ENCODE peak calls at places on chromosome 7, in four cellular contexts. Y, L, I and H are unnamed samples.

GRCh38 chr7:8418627-8419245 is 14.7 kb upstream of the NXPH1 start:
- DNase-seq in I (no peak), L (peak), Y (peak), H (peak)

GRCh38 chr7:4527988-4528641 is 154.0 kb upstream of the FOXK1 start:
- DNase-seq in I (no peak), Y (peak), L (no peak), H (no peak)

GRCh38 chr7:33774762-33775523 is 130.4 kb upstream of the BMPER start:
- DNase-seq in L (no peak), Y (no peak), I (no peak), H (peak)

GRCh38 chr7:192035-192649 is at the start of gene FAM20C:
- DNase-seq in L (peak), I (no peak), Y (no peak), H (no peak)

GRCh38 chr7:21944616-21945373 is 904 bp downstream of the CDCA7L start:
- DNase-seq in Y (no peak), I (no peak), L (peak), H (no peak)

GRCh38 chr7:7696458-7697119 is 21.8 kb downstream of the RPA3 start:
- DNase-seq in L (no peak), I (no peak), Y (no peak), H (no peak)

GRCh38 chr7:141844256-141844655 is 3.0 kb upstream of the PRSS37 start:
- DNase-seq in L (no peak), Y (no peak), I (no peak), H (no peak)

GRCh38 chr7:55469271-55469681 is 103.0 kb downstream of the VOPP1 start:
- DNase-seq in I (no peak), L (no peak), Y (no peak), H (no peak)

GRCh38 chr7:73894851-73895441 is 34.0 kb downstream of the TMEM270 start:
- DNase-seq in Y (no peak), I (no peak), L (peak), H (peak)

GRCh38 chr7:90678986-90679385 is 82.9 kb downstream of the CDK14 start:
- DNase-seq in L (no peak), Y (no peak), I (no peak), H (no peak)

GRCh38 chr7:143248781-143249354 is 14.4 kb upstream of the GSTK1 start:
- DNase-seq in I (no peak), L (no peak), Y (no peak), H (no peak)

GRCh38 chr7:76505168-76506080 is 4.9 kb upstream of the UPK3B start:
- DNase-seq in Y (no peak), I (no peak), L (no peak), H (no peak)

GRCh38 chr7:116455009-116455408 is 44.5 kb upstream of the CAV2 start:
- DNase-seq in I (no peak), Y (no peak), L (no peak), H (peak)

GRCh38 chr7:336810-337566 is 47.0 kb downstream of the FOXL3 start:
- DNase-seq in I (no peak), Y (no peak), L (no peak), H (no peak)

GRCh38 chr7:39353615-39354376 is 212.4 kb upstream of the YAE1 start:
- DNase-seq in L (no peak), I (no peak), Y (no peak), H (no peak)

GRCh38 chr7:11298220-11298619 is 324.5 kb downstream of the PHF14 start:
- DNase-seq in L (no peak), Y (no peak), I (no peak), H (no peak)

DNA sequence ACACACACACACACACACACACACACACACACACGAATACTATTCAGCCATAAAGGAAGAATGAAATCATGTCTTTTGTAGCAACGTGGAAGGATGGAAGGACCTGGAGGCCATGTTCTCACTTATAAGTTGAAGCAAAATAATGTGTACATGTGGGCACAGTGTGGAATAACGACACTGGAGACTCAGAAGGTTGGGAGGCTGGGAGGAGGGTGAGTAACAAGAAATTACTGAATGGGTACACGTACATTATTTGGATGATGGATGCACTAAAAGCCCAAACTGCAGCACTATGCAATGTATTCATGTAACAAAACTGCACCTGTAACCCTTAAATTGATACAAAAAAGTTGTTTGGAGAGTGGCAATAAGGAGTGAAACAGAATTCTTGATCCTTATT is 32.1 kb downstream of the KMT2C start:
- DNase-seq in L (no peak), Y (no peak), I (no peak), H (no peak)
- TF ChIP-seq CTCF in L (no peak), Y (no peak), I (no peak), H (no peak)

DNA sequence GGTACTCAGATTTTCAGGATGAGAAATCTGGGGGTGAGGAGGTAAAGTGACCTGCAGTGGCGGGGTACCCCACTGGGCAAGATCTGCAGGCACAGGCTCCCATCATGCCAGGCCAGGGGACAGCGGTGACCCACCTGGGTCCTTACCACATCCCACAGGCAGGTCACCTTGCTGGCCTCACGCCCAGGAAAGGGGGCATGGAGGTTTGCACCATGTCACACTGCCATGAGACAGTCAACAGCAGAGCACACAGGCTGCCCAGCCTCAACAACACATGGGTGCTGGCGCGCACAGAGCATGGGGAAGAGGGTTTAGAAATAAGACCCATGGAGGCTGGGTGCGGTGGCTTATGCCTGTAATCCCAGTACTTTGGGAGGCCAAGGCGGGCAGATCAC is 914 bp downstream of the PKD1L1 start:
- DNase-seq in I (no peak), Y (no peak), L (no peak), H (no peak)
- H3K4me3 ChIP-seq in I (no peak), Y (no peak), L (no peak), H (no peak)

DNA sequence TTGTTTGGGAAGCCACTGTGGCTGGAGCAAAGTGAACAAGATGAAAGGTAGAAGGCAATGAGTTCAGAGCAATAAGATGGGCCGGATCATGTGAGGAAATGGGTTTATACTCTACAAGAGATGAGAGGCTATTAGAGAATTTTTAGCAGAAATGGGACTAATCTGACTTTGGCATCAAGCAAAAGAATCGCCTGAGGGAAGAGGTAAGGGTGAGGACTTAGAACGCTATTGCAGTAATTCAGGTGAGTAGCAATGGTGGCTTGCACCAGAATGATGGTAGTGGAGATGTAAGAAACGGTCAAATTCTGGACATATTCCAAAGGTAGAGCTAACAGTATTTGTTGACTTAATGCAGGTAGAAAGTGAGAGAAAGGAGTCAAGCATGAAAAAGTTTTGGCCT is 29.5 kb upstream of the AKAP9 start:
- DNase-seq in L (no peak), I (no peak), Y (no peak), H (no peak)
- TF ChIP-seq CTCF in L (no peak), I (no peak), Y (no peak), H (no peak)

GRCh38 chr7:106774213-106774767 is 90.8 kb upstream of the PIK3CG start:
- DNase-seq in I (no peak), Y (no peak), L (no peak), H (no peak)

GRCh38 chr7:106774768-106775551 is 90.1 kb upstream of the PIK3CG start:
- DNase-seq in L (peak), I (no peak), Y (no peak), H (no peak)

GRCh38 chr7:106775975-106776607 is 89.0 kb upstream of the PIK3CG start:
- DNase-seq in Y (no peak), L (no peak), I (no peak), H (no peak)

GRCh38 chr7:106776618-106777347 is 88.3 kb upstream of the PIK3CG start:
- DNase-seq in I (no peak), L (no peak), Y (no peak), H (no peak)

GRCh38 chr7:106775552-106775936 is 89.5 kb upstream of the PIK3CG start:
- DNase-seq in I (no peak), L (peak), Y (peak), H (peak)
- H3K4me3 ChIP-seq in I (no peak), L (peak), Y (no peak), H (peak)

GRCh38 chr7:158009886-158010285 is 577.7 kb downstream of the PTPRN2 start:
- DNase-seq in I (no peak), L (no peak), Y (no peak), H (no peak)

GRCh38 chr7:158008267-158008666 is 579.4 kb downstream of the PTPRN2 start:
- DNase-seq in L (no peak), Y (no peak), I (no peak), H (no peak)

GRCh38 chr7:158011941-158012340 is 575.7 kb downstream of the PTPRN2 start:
- DNase-seq in Y (no peak), L (no peak), I (no peak), H (no peak)

GRCh38 chr7:158013085-158013668 is 574.4 kb downstream of the PTPRN2 start:
- DNase-seq in L (no peak), Y (no peak), I (no peak), H (no peak)

DNA sequence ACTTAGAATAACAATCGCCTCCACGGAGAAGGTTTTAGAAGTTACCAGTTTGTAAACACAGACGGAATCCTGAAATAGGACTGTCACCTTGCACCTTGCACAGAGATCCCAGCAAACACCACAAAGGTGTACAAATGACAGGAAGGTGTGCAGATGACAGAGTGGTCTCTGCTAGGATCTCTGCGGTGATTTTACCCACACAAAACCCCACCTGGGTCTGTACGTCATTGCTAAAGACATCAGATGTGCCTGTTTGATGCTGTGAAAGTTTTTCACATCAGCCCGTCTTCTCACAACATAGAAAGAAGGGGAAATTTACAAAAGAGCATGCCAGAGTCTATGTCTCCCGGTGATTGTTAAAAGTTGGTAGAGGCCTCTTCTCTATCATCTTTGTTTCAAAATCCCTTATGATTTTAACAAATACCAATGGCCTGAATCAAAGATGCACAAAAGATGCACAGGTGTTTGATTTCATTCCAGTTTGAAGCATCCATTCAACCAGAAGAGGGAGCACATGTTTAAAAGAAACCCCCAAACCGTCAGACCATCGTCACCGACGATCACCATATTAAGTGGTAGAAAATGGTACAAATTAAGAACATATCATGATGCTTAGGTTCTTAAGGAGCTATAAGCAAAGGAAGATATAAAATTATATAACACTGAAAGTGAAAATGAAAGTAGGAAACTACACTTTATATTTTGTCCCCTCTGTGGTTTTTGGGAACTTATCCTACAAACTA is 576.5 kb downstream of the PTPRN2 start:
- DNase-seq in L (no peak), I (no peak), Y (no peak), H (no peak)
- TF ChIP-seq CTCF in L (peak), I (no peak), Y (no peak), H (no peak)

GRCh38 chr7:130485734-130486113 is 6.2 kb upstream of the MEST start:
- DNase-seq in Y (no peak), L (no peak), I (no peak), H (no peak)
- H3K4me3 ChIP-seq in Y (no peak), L (peak), I (peak), H (no peak)

GRCh38 chr7:138161600-138162081 is 85.4 kb downstream of the AKR1D1 start:
- DNase-seq in L (peak), I (peak), Y (peak), H (peak)
- TF ChIP-seq CTCF in L (peak), I (peak), Y (peak), H (peak)

GRCh38 chr7:41695661-41696322 is 7.1 kb downstream of the INHBA start:
- DNase-seq in L (peak), Y (no peak), I (no peak), H (no peak)
- H3K4me3 ChIP-seq in L (no peak), Y (peak), I (no peak), H (peak)

DNA sequence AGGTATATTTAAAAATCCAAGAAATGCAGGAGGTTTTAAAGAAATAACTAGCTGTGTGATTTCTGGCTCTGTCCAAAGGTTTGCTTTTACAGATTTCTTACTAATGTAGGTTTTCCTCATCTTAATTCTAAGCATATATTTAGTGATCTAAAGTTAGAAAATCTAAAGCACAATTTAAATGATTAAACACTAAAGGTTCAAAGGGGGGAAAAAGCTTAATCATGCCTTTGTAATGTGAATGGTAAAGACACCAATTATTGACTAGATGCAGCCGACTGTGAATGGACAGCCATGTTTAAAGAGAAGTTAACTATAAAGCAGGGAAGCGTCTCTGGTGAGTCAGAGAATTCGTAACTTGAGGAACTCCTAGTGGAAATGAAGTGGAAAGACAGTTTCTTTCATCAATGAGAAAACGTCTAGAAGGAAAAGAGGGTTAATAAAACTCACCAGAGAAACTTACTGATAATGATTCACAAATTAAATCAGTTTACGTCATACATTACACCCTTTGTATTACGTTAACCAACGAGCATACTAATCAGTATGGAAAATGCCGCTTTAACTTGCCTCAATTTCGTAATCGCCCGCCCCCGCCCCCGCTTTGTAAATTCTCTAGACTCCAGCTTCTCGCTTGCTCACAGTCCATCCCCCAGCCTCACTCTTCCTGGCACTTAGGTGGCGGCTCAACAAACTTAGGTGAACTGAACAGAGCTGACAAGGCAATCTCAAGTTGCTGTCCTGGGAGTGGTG is 1.1 kb upstream of the HBP1 start:
- DNase-seq in Y (peak), I (no peak), L (peak), H (peak)
- TF ChIP-seq CTCF in Y (peak), I (peak), L (peak), H (peak)

GRCh38 chr7:150799741-150800575 is at the start of gene TMEM176B:
- DNase-seq in I (no peak), Y (no peak), L (no peak), H (no peak)

GRCh38 chr7:150801946-150802771 is 1.6 kb downstream of the TMEM176A start:
- DNase-seq in Y (no peak), I (no peak), L (no peak), H (no peak)

GRCh38 chr7:150801242-150801945 is 825 bp downstream of the TMEM176A start:
- DNase-seq in I (no peak), Y (no peak), L (no peak), H (no peak)

GRCh38 chr7:150799156-150799555 is 1.0 kb downstream of the TMEM176B start:
- DNase-seq in I (no peak), L (no peak), Y (no peak), H (no peak)

DNA sequence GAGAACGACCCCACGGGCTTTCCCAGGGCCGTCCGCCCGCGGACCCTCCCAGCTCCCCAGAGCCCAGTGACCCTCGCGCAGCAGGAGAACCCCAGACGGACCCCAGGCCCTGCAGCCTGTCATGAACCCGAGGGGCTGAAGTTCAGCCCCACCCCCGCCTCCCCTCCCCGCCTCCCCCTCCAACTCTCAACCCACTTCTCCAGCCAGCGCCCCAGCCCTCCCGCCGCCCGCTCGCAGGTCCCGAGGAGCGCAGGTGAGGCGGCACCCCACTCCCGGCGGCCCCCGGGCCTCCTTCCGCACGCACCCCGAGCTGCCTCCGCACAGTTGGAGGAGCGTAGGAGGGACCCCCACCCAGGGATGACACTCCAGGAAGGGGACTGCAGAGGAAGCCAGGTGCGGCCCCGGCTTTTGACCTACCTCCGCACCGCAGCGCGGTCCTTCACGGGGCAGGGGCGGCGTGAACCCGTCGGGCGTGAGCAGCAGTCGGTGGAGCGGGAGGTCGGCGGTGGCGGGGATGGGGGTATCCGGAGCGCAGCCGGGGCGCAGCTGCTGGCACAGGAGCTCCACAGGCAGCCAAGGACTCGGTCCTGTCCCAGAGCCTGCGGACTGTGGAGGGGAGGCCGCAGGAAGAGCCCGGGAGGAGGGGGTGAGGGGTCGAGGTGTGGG is at the start of gene TMEM176A:
- DNase-seq in I (no peak), L (no peak), Y (no peak), H (no peak)
- H3K4me3 ChIP-seq in I (peak), L (no peak), Y (no peak), H (no peak)